ENCODE peak calls at places on chromosomes 11 and 22, in four cellular contexts. One of them, this sample, is unnamed. For H3K4me1, the result is how much of the 10 kb centered on the place peaks cover.

GRCh38 chr11:134275534-134276395 is at the start of gene GLB1L3:
- DNase-seq in esophagus muscularis mucosa: no peak
- DNase-seq in adrenal gland: no peak
- DNase-seq in body of pancreas: peak
- DNase-seq in this sample: peak

GRCh38 chr11:37687130-37687529 is 1089.1 kb upstream of the RAG2 start:
- DNase-seq in adrenal gland: no peak
- DNase-seq in esophagus muscularis mucosa: no peak
- DNase-seq in body of pancreas: no peak
- DNase-seq in this sample: no peak

GRCh38 chr11:64320556-64320955 is 2.6 kb downstream of the PRDX5 start:
- DNase-seq in esophagus muscularis mucosa: no peak
- DNase-seq in adrenal gland: no peak
- DNase-seq in body of pancreas: no peak
- DNase-seq in this sample: no peak

GRCh38 chr22:49565516-49565855 is 262.2 kb downstream of the BRD1 start:
- DNase-seq in body of pancreas: no peak
- DNase-seq in adrenal gland: no peak
- DNase-seq in esophagus muscularis mucosa: no peak
- DNase-seq in this sample: no peak

GRCh38 chr11:104645276-104646018 is 252.8 kb downstream of the CASP12 start:
- DNase-seq in esophagus muscularis mucosa: no peak
- DNase-seq in body of pancreas: no peak
- DNase-seq in adrenal gland: no peak
- DNase-seq in this sample: no peak

GRCh38 chr22:31344369-31345330 is 1.5 kb downstream of the PATZ1 start:
- DNase-seq in esophagus muscularis mucosa: no peak
- DNase-seq in adrenal gland: no peak
- DNase-seq in body of pancreas: peak
- DNase-seq in this sample: peak

GRCh38 chr11:4095509-4096230 is 1.1 kb downstream of the RRM1 start:
- DNase-seq in body of pancreas: no peak
- DNase-seq in esophagus muscularis mucosa: no peak
- DNase-seq in adrenal gland: no peak
- DNase-seq in this sample: no peak

GRCh38 chr11:65380460-65381126 is 1.9 kb downstream of the SLC25A45 start:
- DNase-seq in adrenal gland: no peak
- DNase-seq in body of pancreas: peak
- DNase-seq in esophagus muscularis mucosa: no peak
- DNase-seq in this sample: no peak

GRCh38 chr11:66489636-66490035 is 9.4 kb downstream of the DPP3 start:
- DNase-seq in adrenal gland: no peak
- DNase-seq in esophagus muscularis mucosa: no peak
- DNase-seq in body of pancreas: no peak
- DNase-seq in this sample: no peak

GRCh38 chr22:46976130-46976529 is 213.7 kb downstream of the TBC1D22A start:
- DNase-seq in esophagus muscularis mucosa: no peak
- DNase-seq in adrenal gland: no peak
- DNase-seq in body of pancreas: no peak
- DNase-seq in this sample: peak

GRCh38 chr11:66639066-66639813 is 737 bp downstream of the RBM4 start:
- DNase-seq in adrenal gland: no peak
- DNase-seq in esophagus muscularis mucosa: no peak
- DNase-seq in body of pancreas: peak
- DNase-seq in this sample: no peak

GRCh38 chr11:12070446-12071267 is 39.7 kb upstream of the MICAL2 start:
- DNase-seq in adrenal gland: no peak
- DNase-seq in esophagus muscularis mucosa: no peak
- DNase-seq in body of pancreas: no peak
- DNase-seq in this sample: no peak

GRCh38 chr22:49205401-49205800 is 622.3 kb downstream of the BRD1 start:
- DNase-seq in body of pancreas: no peak
- DNase-seq in esophagus muscularis mucosa: no peak
- DNase-seq in adrenal gland: peak
- DNase-seq in this sample: no peak

GRCh38 chr22:50705219-50705691 is 32.6 kb downstream of the SHANK3 start:
- DNase-seq in esophagus muscularis mucosa: no peak
- DNase-seq in body of pancreas: peak
- DNase-seq in adrenal gland: peak
- DNase-seq in this sample: peak

GRCh38 chr11:134751825-134752224 is 339.8 kb upstream of the B3GAT1 start:
- DNase-seq in adrenal gland: no peak
- DNase-seq in body of pancreas: no peak
- DNase-seq in esophagus muscularis mucosa: peak
- DNase-seq in this sample: no peak

GRCh38 chr22:31260474-31260856 is 31.8 kb downstream of the PIK3IP1 start:
- DNase-seq in esophagus muscularis mucosa: no peak
- DNase-seq in body of pancreas: no peak
- DNase-seq in adrenal gland: no peak
- DNase-seq in this sample: no peak

GRCh38 chr11:33515347-33515746 is 185.3 kb downstream of the C11orf91 start:
- DNase-seq in adrenal gland: no peak
- DNase-seq in esophagus muscularis mucosa: peak
- DNase-seq in body of pancreas: no peak
- DNase-seq in this sample: no peak

GRCh38 chr11:131326829-131327228 is 43.6 kb upstream of the NTM start:
- DNase-seq in adrenal gland: no peak
- DNase-seq in body of pancreas: no peak
- DNase-seq in esophagus muscularis mucosa: no peak
- DNase-seq in this sample: no peak

GRCh38 chr11:64650923-64651523 is 60.0 kb downstream of the SLC22A12 start:
- DNase-seq in esophagus muscularis mucosa: no peak
- DNase-seq in adrenal gland: no peak
- DNase-seq in body of pancreas: no peak
- DNase-seq in this sample: no peak

GRCh38 chr11:76592961-76593360 is 77.6 kb downstream of the LRRC32 start:
- DNase-seq in esophagus muscularis mucosa: peak
- DNase-seq in body of pancreas: no peak
- DNase-seq in adrenal gland: no peak
- DNase-seq in this sample: no peak

GRCh38 chr22:27990879-27991278 is 71.8 kb upstream of the PITPNB start:
- DNase-seq in esophagus muscularis mucosa: no peak
- DNase-seq in body of pancreas: peak
- DNase-seq in adrenal gland: peak
- DNase-seq in this sample: peak

GRCh38 chr22:45996241-45997076 is 19.5 kb upstream of the WNT7B start:
- DNase-seq in body of pancreas: peak
- DNase-seq in esophagus muscularis mucosa: no peak
- DNase-seq in adrenal gland: peak
- DNase-seq in this sample: peak

GRCh38 chr11:46977038-46977818 is 40.7 kb downstream of the CSTPP1 start:
- DNase-seq in body of pancreas: no peak
- DNase-seq in adrenal gland: no peak
- DNase-seq in esophagus muscularis mucosa: no peak
- DNase-seq in this sample: no peak

GRCh38 chr11:35511666-35512065 is 13.8 kb downstream of the PAMR1 start:
- DNase-seq in body of pancreas: peak
- DNase-seq in esophagus muscularis mucosa: peak
- DNase-seq in adrenal gland: peak
- DNase-seq in this sample: no peak

GRCh38 chr11:106012744-106013143 is 9.3 kb downstream of the MSANTD4 start:
- DNase-seq in esophagus muscularis mucosa: no peak
- DNase-seq in body of pancreas: peak
- DNase-seq in adrenal gland: no peak
- DNase-seq in this sample: no peak

GRCh38 chr11:108496643-108497256 is 1.4 kb downstream of the POGLUT3 start:
- DNase-seq in adrenal gland: no peak
- DNase-seq in body of pancreas: no peak
- DNase-seq in esophagus muscularis mucosa: no peak
- DNase-seq in this sample: no peak

GRCh38 chr22:44743804-44744211 is 8.6 kb upstream of the ARHGAP8 start:
- DNase-seq in esophagus muscularis mucosa: no peak
- DNase-seq in adrenal gland: no peak
- DNase-seq in body of pancreas: no peak
- DNase-seq in this sample: no peak

GRCh38 chr11:124310746-124311145 is 3.0 kb downstream of the OR8D1 start:
- DNase-seq in body of pancreas: no peak
- DNase-seq in esophagus muscularis mucosa: no peak
- DNase-seq in adrenal gland: no peak
- DNase-seq in this sample: no peak

GRCh38 chr11:65362320-65362931 is 7.9 kb downstream of the TIGD3 start:
- DNase-seq in body of pancreas: no peak
- DNase-seq in esophagus muscularis mucosa: no peak
- DNase-seq in adrenal gland: no peak
- DNase-seq in this sample: no peak

GRCh38 chr22:38866399-38867123 is 5.5 kb downstream of the CBX6 start:
- DNase-seq in esophagus muscularis mucosa: no peak
- DNase-seq in body of pancreas: no peak
- DNase-seq in adrenal gland: no peak
- DNase-seq in this sample: no peak

GRCh38 chr22:38924197-38924952 is 33.0 kb upstream of the APOBEC3A start:
- DNase-seq in adrenal gland: peak
- DNase-seq in esophagus muscularis mucosa: no peak
- DNase-seq in body of pancreas: peak
- DNase-seq in this sample: peak

GRCh38 chr11:126570489-126570888 is 215.0 kb downstream of the ST3GAL4 start:
- DNase-seq in esophagus muscularis mucosa: no peak
- DNase-seq in adrenal gland: no peak
- DNase-seq in body of pancreas: no peak
- DNase-seq in this sample: no peak
- TF ChIP-seq CTCF in esophagus muscularis mucosa: no peak
- TF ChIP-seq CTCF in adrenal gland: no peak
- TF ChIP-seq CTCF in body of pancreas: no peak
- TF ChIP-seq CTCF in this sample: no peak

DNA sequence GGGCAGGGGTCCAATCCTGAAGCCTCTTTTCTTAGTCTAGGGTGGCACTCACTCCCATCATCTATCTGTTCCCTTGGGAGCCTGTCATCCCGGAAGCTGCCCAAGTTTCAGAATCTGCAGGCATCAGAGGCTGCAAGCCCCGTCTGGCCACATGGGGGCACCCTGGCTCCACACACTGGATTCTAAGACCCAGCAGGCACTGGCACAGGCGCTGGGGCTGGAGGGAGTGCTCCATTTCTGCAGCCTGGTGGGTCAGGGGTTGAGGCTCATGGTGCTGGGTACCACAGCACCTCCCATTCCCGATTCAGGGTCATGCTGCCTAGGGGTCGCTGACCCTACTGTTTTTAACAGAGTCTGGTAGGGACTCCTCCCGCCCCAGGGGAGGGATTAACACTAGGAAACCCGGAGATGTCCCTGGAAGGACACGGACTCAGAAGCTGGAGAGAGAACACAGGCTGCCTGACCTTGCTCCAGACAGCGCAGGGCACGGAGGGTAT is 243.9 kb upstream of the SYN3 start:
- DNase-seq in body of pancreas: peak
- DNase-seq in adrenal gland: peak
- DNase-seq in esophagus muscularis mucosa: no peak
- DNase-seq in this sample: peak
- TF ChIP-seq POLR2A in body of pancreas: no peak
- TF ChIP-seq POLR2A in adrenal gland: no peak
- TF ChIP-seq POLR2A in esophagus muscularis mucosa: no peak
- TF ChIP-seq POLR2A in this sample: no peak

GRCh38 chr22:26103023-26103422 is 66.2 kb upstream of the SEZ6L start:
- DNase-seq in body of pancreas: no peak
- DNase-seq in adrenal gland: no peak
- DNase-seq in esophagus muscularis mucosa: no peak
- DNase-seq in this sample: no peak
- H3K4me1 ChIP-seq in body of pancreas: under half
- H3K4me1 ChIP-seq in adrenal gland: under half
- H3K4me1 ChIP-seq in esophagus muscularis mucosa: under half
- H3K4me1 ChIP-seq in this sample: under half

GRCh38 chr11:70087446-70088167 is 9.5 kb downstream of the ANO1 start:
- DNase-seq in body of pancreas: no peak
- DNase-seq in esophagus muscularis mucosa: no peak
- DNase-seq in adrenal gland: no peak
- DNase-seq in this sample: no peak
- TF ChIP-seq CTCF in body of pancreas: no peak
- TF ChIP-seq CTCF in esophagus muscularis mucosa: no peak
- TF ChIP-seq CTCF in adrenal gland: no peak
- TF ChIP-seq CTCF in this sample: no peak

GRCh38 chr22:36065775-36066544 is 37.3 kb upstream of the RBFOX2 start:
- DNase-seq in body of pancreas: peak
- DNase-seq in esophagus muscularis mucosa: peak
- DNase-seq in adrenal gland: peak
- DNase-seq in this sample: peak
- TF ChIP-seq POLR2A in body of pancreas: peak
- TF ChIP-seq POLR2A in esophagus muscularis mucosa: no peak
- TF ChIP-seq POLR2A in adrenal gland: peak
- TF ChIP-seq POLR2A in this sample: peak

GRCh38 chr11:21229224-21229623 is 559.8 kb downstream of the NELL1 start:
- DNase-seq in esophagus muscularis mucosa: no peak
- DNase-seq in body of pancreas: no peak
- DNase-seq in adrenal gland: no peak
- DNase-seq in this sample: no peak
- H3K4me1 ChIP-seq in esophagus muscularis mucosa: under half
- H3K4me1 ChIP-seq in body of pancreas: under half
- H3K4me1 ChIP-seq in adrenal gland: under half
- H3K4me1 ChIP-seq in this sample: under half

GRCh38 chr11:32487270-32487669 is 51.9 kb upstream of the WT1 start:
- DNase-seq in body of pancreas: no peak
- DNase-seq in esophagus muscularis mucosa: no peak
- DNase-seq in adrenal gland: no peak
- DNase-seq in this sample: no peak
- TF ChIP-seq CTCF in body of pancreas: no peak
- TF ChIP-seq CTCF in esophagus muscularis mucosa: no peak
- TF ChIP-seq CTCF in adrenal gland: no peak
- TF ChIP-seq CTCF in this sample: no peak

GRCh38 chr11:45180888-45181594 is 34.6 kb downstream of the PRDM11 start:
- DNase-seq in esophagus muscularis mucosa: no peak
- DNase-seq in body of pancreas: peak
- DNase-seq in adrenal gland: peak
- DNase-seq in this sample: peak
- TF ChIP-seq POLR2A in esophagus muscularis mucosa: no peak
- TF ChIP-seq POLR2A in body of pancreas: peak
- TF ChIP-seq POLR2A in adrenal gland: peak
- TF ChIP-seq POLR2A in this sample: no peak

This sample was measured in thyroid gland.